ENCODE peak calls at places on chromosomes 6 and 20, in four cellular contexts. One of them, this sample, is unnamed.

GRCh38 chr6:89501239-89501638 is 68.3 kb downstream of the ANKRD6 start:
- DNase-seq in heart right ventricle: no peak
- DNase-seq in left cardiac atrium: no peak
- DNase-seq in amniotic stem cell: peak
- DNase-seq in this sample: no peak

GRCh38 chr20:7893019-7893730 is 47.1 kb downstream of the HAO1 start:
- DNase-seq in amniotic stem cell: no peak
- DNase-seq in left cardiac atrium: no peak
- DNase-seq in heart right ventricle: no peak
- DNase-seq in this sample: no peak

GRCh38 chr6:37637562-37638413 is 59.9 kb downstream of the MDGA1 start:
- DNase-seq in amniotic stem cell: no peak
- DNase-seq in heart right ventricle: no peak
- DNase-seq in left cardiac atrium: no peak
- DNase-seq in this sample: no peak

GRCh38 chr20:36861625-36861874 is 14.4 kb upstream of the TLDC2 start:
- DNase-seq in heart right ventricle: peak
- DNase-seq in amniotic stem cell: no peak
- DNase-seq in left cardiac atrium: no peak
- DNase-seq in this sample: no peak

GRCh38 chr6:101439790-101440189 is 46.3 kb downstream of the GRIK2 start:
- DNase-seq in heart right ventricle: no peak
- DNase-seq in left cardiac atrium: no peak
- DNase-seq in amniotic stem cell: no peak
- DNase-seq in this sample: no peak

GRCh38 chr6:143743256-143744166 is 65.7 kb downstream of the PHACTR2 start:
- DNase-seq in left cardiac atrium: no peak
- DNase-seq in amniotic stem cell: no peak
- DNase-seq in heart right ventricle: peak
- DNase-seq in this sample: no peak

GRCh38 chr20:58639182-58640146 is 11.6 kb upstream of the STX16 start:
- DNase-seq in heart right ventricle: no peak
- DNase-seq in left cardiac atrium: no peak
- DNase-seq in amniotic stem cell: no peak
- DNase-seq in this sample: no peak

GRCh38 chr20:51700809-51701285 is 67.3 kb downstream of the ATP9A start:
- DNase-seq in amniotic stem cell: no peak
- DNase-seq in heart right ventricle: no peak
- DNase-seq in left cardiac atrium: no peak
- DNase-seq in this sample: no peak

GRCh38 chr6:142728910-142729481 is 216.0 kb downstream of the HIVEP2 start:
- DNase-seq in left cardiac atrium: peak
- DNase-seq in amniotic stem cell: no peak
- DNase-seq in heart right ventricle: no peak
- DNase-seq in this sample: no peak

GRCh38 chr6:109311481-109311880 is 70.8 kb downstream of the CD164 start:
- DNase-seq in left cardiac atrium: no peak
- DNase-seq in amniotic stem cell: no peak
- DNase-seq in heart right ventricle: no peak
- DNase-seq in this sample: no peak

GRCh38 chr20:1876975-1877603 is 18.1 kb upstream of the SIRPA start:
- DNase-seq in heart right ventricle: no peak
- DNase-seq in amniotic stem cell: peak
- DNase-seq in left cardiac atrium: no peak
- DNase-seq in this sample: no peak